ENCODE peak calls at places on chromosomes 1 and 21, in four cellular contexts. N is HepG2, M is K562, H is GM12878. J is an unnamed sample.

GRCh38 chr1:164843743-164844500 is 284.9 kb downstream of the PBX1 start:
- DNase-seq in M (no peak), N (no peak), H (no peak), J (no peak)

GRCh38 chr21:17397703-17398102 is 115.1 kb upstream of the CXADR start:
- DNase-seq in H (no peak), N (no peak), M (no peak), J (no peak)

GRCh38 chr1:121558514-121558913 is 373.7 kb downstream of the SRGAP2C start:
- DNase-seq in N (no peak), H (no peak), M (no peak), J (no peak)

GRCh38 chr1:157262891-157263290 is 124.7 kb upstream of the ETV3 start:
- DNase-seq in N (no peak), M (no peak), H (no peak), J (no peak)

GRCh38 chr1:226660410-226661182 is 78.5 kb downstream of the ITPKB start:
- DNase-seq in M (no peak), H (no peak), N (no peak), J (no peak)

GRCh38 chr21:28402616-28402989 is 590.1 kb downstream of the LTN1 start:
- DNase-seq in N (no peak), H (no peak), M (no peak), J (no peak)

GRCh38 chr1:33429846-33430750 is 797 bp downstream of the PHC2 start:
- DNase-seq in N (no peak), H (no peak), M (no peak), J (peak; percentile 65)

GRCh38 chr1:179091691-179092165 is 9.9 kb downstream of the TOR3A start:
- DNase-seq in N (peak; percentile 62), H (no peak), M (no peak), J (no peak)

GRCh38 chr1:113042336-113043143 is 30.5 kb upstream of the LRIG2 start:
- DNase-seq in N (peak; percentile 68), H (no peak), M (peak; percentile 85), J (peak; percentile 75)

GRCh38 chr1:906532-907420 is 16.9 kb upstream of the SAMD11 start:
- DNase-seq in H (no peak), N (no peak), M (no peak), J (no peak)

GRCh38 chr21:34844033-34844923 is 175.5 kb downstream of the CLIC6 start:
- DNase-seq in H (no peak), M (no peak), N (no peak), J (no peak)

GRCh38 chr1:246343251-246343650 is 163.8 kb downstream of the SMYD3 start:
- DNase-seq in M (no peak), H (no peak), N (no peak), J (no peak)

GRCh38 chr21:39714331-39714730 is 30.7 kb upstream of the IGSF5 start:
- DNase-seq in H (no peak), M (no peak), N (no peak), J (no peak)

GRCh38 chr1:43789604-43790288 is 82.4 kb downstream of the ST3GAL3 start:
- DNase-seq in H (no peak), N (no peak), M (no peak), J (no peak)

GRCh38 chr1:155125511-155125945 is 2.1 kb upstream of the EFNA1 start:
- DNase-seq in M (no peak), N (no peak), H (no peak), J (no peak)

GRCh38 chr1:3462356-3463012 is 8.0 kb downstream of the ARHGEF16 start:
- DNase-seq in M (no peak), N (no peak), H (no peak), J (no peak)

GRCh38 chr21:32455548-32455947 is 43.0 kb downstream of the EVA1C start:
- DNase-seq in M (no peak), H (no peak), N (no peak), J (no peak)

GRCh38 chr21:32456497-32456918 is 44.0 kb downstream of the EVA1C start:
- DNase-seq in M (no peak), H (no peak), N (no peak), J (no peak)

GRCh38 chr21:32448803-32449594 is 36.5 kb downstream of the EVA1C start:
- DNase-seq in N (no peak), H (no peak), M (no peak), J (no peak)

GRCh38 chr21:32457360-32457840 is 44.9 kb downstream of the EVA1C start:
- DNase-seq in M (peak; percentile 65), H (no peak), N (peak; percentile 41), J (no peak)

DNA sequence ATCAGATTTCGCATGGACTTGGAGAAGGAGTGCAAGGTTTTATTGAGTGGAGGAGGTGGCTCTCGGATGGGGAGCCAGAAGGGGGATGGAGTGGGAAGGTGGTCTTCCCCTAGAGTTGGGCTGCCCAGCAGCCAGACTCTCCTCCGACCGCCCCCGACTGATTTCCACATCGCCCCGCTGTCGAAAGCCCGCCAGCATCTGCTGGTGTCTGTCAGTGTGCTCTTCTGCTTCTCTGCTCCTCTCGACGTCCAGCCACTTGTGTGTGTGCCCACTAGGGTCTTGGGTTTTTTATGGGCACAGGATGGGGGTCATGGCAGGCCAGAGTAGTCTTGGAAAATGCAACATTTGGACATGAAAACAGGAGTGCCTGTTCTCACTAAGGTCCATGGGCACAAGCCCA is 40.1 kb downstream of the EVA1C start:
- DNase-seq in N (no peak), M (no peak), H (no peak), J (no peak)
- TF ChIP-seq FOXK2 in N (no peak), M (no peak), H (no peak), J (no peak)

GRCh38 chr1:2041305-2041704 is 8.9 kb upstream of the PRKCZ start:
- DNase-seq in N (no peak), M (no peak), H (no peak), J (no peak)
- TF ChIP-seq SP1 in N (no peak), M (no peak), H (no peak), J (no peak)

DNA sequence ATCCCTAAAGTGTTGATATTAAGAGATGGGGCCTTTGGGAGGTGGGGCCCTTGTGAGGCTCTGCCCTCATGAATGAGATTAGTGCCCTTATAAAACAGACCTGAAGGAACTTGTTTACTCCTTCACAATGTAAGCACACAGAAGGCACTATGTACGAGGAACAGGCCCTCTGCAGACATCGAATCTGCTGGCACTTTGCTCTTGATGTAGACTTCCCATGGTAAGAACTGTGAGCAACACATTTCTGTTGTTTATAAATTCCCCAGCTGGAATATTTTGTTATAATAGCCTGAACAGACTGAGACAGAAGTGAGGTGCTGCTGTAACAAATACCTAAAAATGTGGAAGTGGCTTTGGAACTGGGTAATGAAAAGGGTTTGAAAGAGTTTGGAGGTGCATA is 193.2 kb downstream of the TGFB2 start:
- DNase-seq in N (no peak), M (no peak), H (no peak), J (no peak)
- TF ChIP-seq FOXK2 in N (no peak), M (no peak), H (no peak), J (no peak)

DNA sequence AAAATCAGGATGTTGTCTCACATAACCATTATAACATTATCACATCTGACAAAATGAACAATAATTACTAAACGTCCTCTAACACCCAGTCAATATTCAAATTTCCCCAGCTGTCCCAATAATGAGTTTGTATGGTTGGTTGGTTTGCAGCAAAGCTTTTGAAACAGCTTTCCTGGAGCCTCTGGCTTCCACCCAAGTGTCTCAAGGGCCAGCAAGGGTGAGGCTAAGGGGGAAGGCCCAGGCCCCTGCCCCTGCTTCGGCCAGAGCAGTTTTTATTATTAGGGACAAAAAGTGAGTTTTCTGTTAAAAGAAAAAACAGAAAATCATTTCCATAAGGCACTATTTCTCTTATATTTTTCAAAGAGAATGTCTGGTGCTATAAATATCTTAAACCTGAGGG is 19.1 kb upstream of the AVPR1B start:
- DNase-seq in N (no peak), H (no peak), M (no peak), J (no peak)
- TF ChIP-seq SP1 in N (no peak), H (no peak), M (no peak), J (no peak)

J was measured in HEK293T.